ENCODE peak calls at places on chromosomes 7 and 10, in five cellular contexts. One of them, this sample, is unnamed.

GRCh38 chr7:26197153-26198115 is 3.1 kb downstream of the HNRNPA2B1 start:
- DNase-seq in PC-3: no peak
- DNase-seq in OCI-LY7: peak
- DNase-seq in fibroblast of lung: no peak
- DNase-seq in trophoblast cell: no peak
- DNase-seq in this sample: no peak

GRCh38 chr10:92291610-92291859 is 568 bp downstream of the MARCHF5 start:
- DNase-seq in trophoblast cell: no peak
- DNase-seq in OCI-LY7: peak
- DNase-seq in PC-3: no peak
- DNase-seq in fibroblast of lung: no peak
- DNase-seq in this sample: no peak

GRCh38 chr10:86664370-86665217 is 3.7 kb upstream of the LDB3 start:
- DNase-seq in trophoblast cell: no peak
- DNase-seq in fibroblast of lung: no peak
- DNase-seq in OCI-LY7: no peak
- DNase-seq in PC-3: no peak
- DNase-seq in this sample: no peak

GRCh38 chr10:127303746-127304145 is 107.4 kb upstream of the INSYN2A start:
- DNase-seq in PC-3: no peak
- DNase-seq in OCI-LY7: no peak
- DNase-seq in fibroblast of lung: no peak
- DNase-seq in trophoblast cell: peak
- DNase-seq in this sample: no peak

GRCh38 chr7:115779561-115779960 is 251.0 kb downstream of the TFEC start:
- DNase-seq in OCI-LY7: no peak
- DNase-seq in PC-3: no peak
- DNase-seq in fibroblast of lung: peak
- DNase-seq in trophoblast cell: no peak
- DNase-seq in this sample: no peak

GRCh38 chr7:29113384-29114102 is 32.8 kb downstream of the CPVL start:
- DNase-seq in PC-3: peak
- DNase-seq in fibroblast of lung: peak
- DNase-seq in OCI-LY7: peak
- DNase-seq in trophoblast cell: peak
- DNase-seq in this sample: peak

GRCh38 chr10:48658243-48658888 is 26.3 kb upstream of the WDFY4 start:
- DNase-seq in OCI-LY7: peak
- DNase-seq in trophoblast cell: peak
- DNase-seq in PC-3: peak
- DNase-seq in fibroblast of lung: peak
- DNase-seq in this sample: peak

GRCh38 chr7:141071260-141071854 is 2.5 kb upstream of the TMEM178B start:
- DNase-seq in PC-3: peak
- DNase-seq in OCI-LY7: peak
- DNase-seq in trophoblast cell: no peak
- DNase-seq in fibroblast of lung: peak
- DNase-seq in this sample: peak

GRCh38 chr10:99235872-99236626 is 397 bp upstream of the HPSE2 start:
- DNase-seq in OCI-LY7: no peak
- DNase-seq in fibroblast of lung: peak
- DNase-seq in trophoblast cell: peak
- DNase-seq in PC-3: no peak
- DNase-seq in this sample: peak

GRCh38 chr7:141466151-141466904 is 84.9 kb upstream of the AGK start:
- DNase-seq in trophoblast cell: no peak
- DNase-seq in PC-3: no peak
- DNase-seq in OCI-LY7: no peak
- DNase-seq in fibroblast of lung: peak
- DNase-seq in this sample: no peak

GRCh38 chr10:2108496-2108895 is 371.2 kb upstream of the ADARB2 start:
- DNase-seq in OCI-LY7: no peak
- DNase-seq in fibroblast of lung: no peak
- DNase-seq in PC-3: no peak
- DNase-seq in trophoblast cell: no peak
- DNase-seq in this sample: no peak
- H2AFZ ChIP-seq in OCI-LY7: no peak
- H2AFZ ChIP-seq in fibroblast of lung: no peak
- H2AFZ ChIP-seq in PC-3: no peak
- H2AFZ ChIP-seq in trophoblast cell: no peak
- H2AFZ ChIP-seq in this sample: no peak

GRCh38 chr7:100867796-100868485 is 754 bp downstream of the TRIP6 start:
- DNase-seq in OCI-LY7: no peak
- DNase-seq in PC-3: no peak
- DNase-seq in trophoblast cell: no peak
- DNase-seq in fibroblast of lung: no peak
- DNase-seq in this sample: peak
- H2AFZ ChIP-seq in OCI-LY7: no peak
- H2AFZ ChIP-seq in PC-3: no peak
- H2AFZ ChIP-seq in trophoblast cell: peak
- H2AFZ ChIP-seq in fibroblast of lung: no peak
- H2AFZ ChIP-seq in this sample: no peak

GRCh38 chr10:88832376-88832775 is 19.3 kb downstream of the ANKRD22 start:
- DNase-seq in OCI-LY7: no peak
- DNase-seq in trophoblast cell: peak
- DNase-seq in PC-3: no peak
- DNase-seq in fibroblast of lung: no peak
- DNase-seq in this sample: no peak

GRCh38 chr10:88835910-88836221 is 15.8 kb downstream of the ANKRD22 start:
- DNase-seq in trophoblast cell: no peak
- DNase-seq in OCI-LY7: no peak
- DNase-seq in PC-3: no peak
- DNase-seq in fibroblast of lung: no peak
- DNase-seq in this sample: no peak

GRCh38 chr10:88833722-88834121 is 17.9 kb downstream of the ANKRD22 start:
- DNase-seq in trophoblast cell: no peak
- DNase-seq in OCI-LY7: peak
- DNase-seq in PC-3: no peak
- DNase-seq in fibroblast of lung: no peak
- DNase-seq in this sample: no peak

GRCh38 chr10:88833156-88833555 is 18.5 kb downstream of the ANKRD22 start:
- DNase-seq in OCI-LY7: no peak
- DNase-seq in trophoblast cell: no peak
- DNase-seq in PC-3: no peak
- DNase-seq in fibroblast of lung: no peak
- DNase-seq in this sample: no peak

DNA sequence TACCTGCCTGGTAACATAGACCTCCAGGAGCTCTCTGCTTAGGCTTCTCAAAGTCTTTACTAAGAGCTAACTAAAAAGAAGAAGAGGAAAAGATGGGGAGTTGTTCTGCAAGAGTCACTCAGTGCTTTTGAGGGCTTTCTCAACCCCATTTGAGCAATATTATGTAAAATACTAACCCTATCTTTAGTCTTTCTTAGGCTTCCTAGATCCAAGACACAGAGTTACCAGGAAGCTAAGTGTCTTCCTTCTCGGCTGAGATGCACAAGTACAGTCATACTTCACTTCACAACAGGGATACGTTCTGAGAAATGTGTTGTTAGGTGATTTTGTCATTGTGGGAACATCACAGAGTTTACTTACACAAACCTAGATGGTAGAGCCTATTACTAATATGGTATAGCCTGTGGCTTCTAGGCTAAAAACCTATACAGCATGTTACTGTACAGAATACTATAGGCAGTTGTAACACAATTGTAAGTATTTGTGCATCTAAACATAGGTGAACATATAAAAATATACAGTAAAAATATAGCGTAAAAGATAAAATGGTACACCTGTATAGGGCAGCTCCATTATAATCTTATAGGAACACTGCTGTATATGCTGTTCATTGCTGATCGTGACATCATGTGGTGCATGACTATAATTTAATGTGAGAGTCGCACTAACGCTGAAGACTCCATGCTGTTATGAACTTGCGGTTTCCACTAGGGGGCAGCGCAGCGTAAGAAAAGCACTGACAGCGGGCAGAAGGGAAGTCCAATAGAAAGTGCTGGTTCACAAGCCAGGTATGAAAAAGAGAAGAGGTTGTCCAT is 16.3 kb downstream of the ANKRD22 start:
- DNase-seq in fibroblast of lung: peak
- DNase-seq in OCI-LY7: peak
- DNase-seq in PC-3: peak
- DNase-seq in trophoblast cell: peak
- DNase-seq in this sample: peak
- H2AFZ ChIP-seq in fibroblast of lung: no peak
- H2AFZ ChIP-seq in OCI-LY7: peak
- H2AFZ ChIP-seq in PC-3: no peak
- H2AFZ ChIP-seq in trophoblast cell: no peak
- H2AFZ ChIP-seq in this sample: no peak

DNA sequence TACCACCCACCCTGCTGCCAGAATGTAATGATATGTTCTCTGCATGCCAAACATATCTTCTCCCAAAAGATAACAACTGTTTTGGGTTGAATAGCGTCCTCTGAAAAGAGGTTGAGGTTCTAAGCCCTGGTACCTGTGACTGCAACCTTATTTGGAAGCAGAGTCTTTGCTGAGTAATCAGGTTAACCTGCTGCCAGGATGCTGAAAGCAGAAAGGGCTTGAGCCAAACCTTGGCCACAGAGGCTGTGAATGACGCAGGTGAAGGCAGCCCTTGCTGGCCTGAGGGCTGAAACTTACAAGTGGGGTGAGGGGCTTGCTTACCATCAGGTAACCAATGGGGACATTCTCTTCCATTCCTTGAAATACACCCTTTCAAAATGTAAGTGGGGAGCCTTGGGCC is 151.8 kb upstream of the RHEB start:
- DNase-seq in fibroblast of lung: no peak
- DNase-seq in PC-3: peak
- DNase-seq in OCI-LY7: no peak
- DNase-seq in trophoblast cell: peak
- DNase-seq in this sample: no peak
- H2AFZ ChIP-seq in fibroblast of lung: no peak
- H2AFZ ChIP-seq in PC-3: no peak
- H2AFZ ChIP-seq in OCI-LY7: no peak
- H2AFZ ChIP-seq in trophoblast cell: no peak
- H2AFZ ChIP-seq in this sample: no peak